ENCODE peak calls at places on chromosomes 1 and 21, in nine cellular contexts. One of them, this sample, is unnamed.
A peak's percentile ranks its signal among the peaks of the same experiment; 100 is the strongest.

GRCh38 chr1:241716915-241717651 is 65.0 kb downstream of the WDR64 start:
- DNase-seq in cardiac fibroblast: peak; percentile 32
- DNase-seq in tibial artery: no peak
- DNase-seq in CD4-positive, alpha-beta T cell: no peak
- DNase-seq in left lung: no peak
- DNase-seq in SHP77: no peak
- DNase-seq in endothelial cell: no peak
- DNase-seq in H4: no peak
- DNase-seq in hypothalamus: no peak
- DNase-seq in this sample: no peak

GRCh38 chr1:213019450-213019849 is 3.8 kb upstream of the ANGEL2 start:
- DNase-seq in hypothalamus: no peak
- DNase-seq in endothelial cell: no peak
- DNase-seq in cardiac fibroblast: no peak
- DNase-seq in CD4-positive, alpha-beta T cell: no peak
- DNase-seq in tibial artery: no peak
- DNase-seq in H4: no peak
- DNase-seq in SHP77: no peak
- DNase-seq in left lung: no peak
- DNase-seq in this sample: no peak

GRCh38 chr1:109790735-109791494 is 27.2 kb upstream of the EPS8L3 start:
- DNase-seq in hypothalamus: no peak
- DNase-seq in tibial artery: peak; percentile 74
- DNase-seq in endothelial cell: peak; percentile 66
- DNase-seq in cardiac fibroblast: peak; percentile 53
- DNase-seq in H4: peak; percentile 71
- DNase-seq in CD4-positive, alpha-beta T cell: peak; percentile 70
- DNase-seq in left lung: peak; percentile 77
- DNase-seq in SHP77: no peak
- DNase-seq in this sample: peak; percentile 63

GRCh38 chr1:229109320-229109761 is 161.6 kb upstream of the RAB4A start:
- DNase-seq in left lung: no peak
- DNase-seq in hypothalamus: no peak
- DNase-seq in SHP77: no peak
- DNase-seq in endothelial cell: no peak
- DNase-seq in cardiac fibroblast: no peak
- DNase-seq in tibial artery: peak; percentile 81
- DNase-seq in CD4-positive, alpha-beta T cell: no peak
- DNase-seq in H4: no peak
- DNase-seq in this sample: no peak

GRCh38 chr1:5164155-5164554 is 509.7 kb downstream of the AJAP1 start:
- DNase-seq in H4: no peak
- DNase-seq in endothelial cell: no peak
- DNase-seq in tibial artery: no peak
- DNase-seq in left lung: no peak
- DNase-seq in CD4-positive, alpha-beta T cell: no peak
- DNase-seq in cardiac fibroblast: no peak
- DNase-seq in SHP77: no peak
- DNase-seq in hypothalamus: no peak
- DNase-seq in this sample: no peak

GRCh38 chr1:111665527-111665926 is 45.9 kb downstream of the RAP1A start:
- DNase-seq in endothelial cell: no peak
- DNase-seq in cardiac fibroblast: no peak
- DNase-seq in tibial artery: no peak
- DNase-seq in hypothalamus: no peak
- DNase-seq in CD4-positive, alpha-beta T cell: no peak
- DNase-seq in SHP77: no peak
- DNase-seq in H4: no peak
- DNase-seq in left lung: no peak
- DNase-seq in this sample: no peak

GRCh38 chr1:226688056-226688748 is 50.9 kb downstream of the ITPKB start:
- DNase-seq in SHP77: no peak
- DNase-seq in endothelial cell: no peak
- DNase-seq in CD4-positive, alpha-beta T cell: no peak
- DNase-seq in tibial artery: no peak
- DNase-seq in hypothalamus: peak; percentile 66
- DNase-seq in H4: no peak
- DNase-seq in left lung: no peak
- DNase-seq in cardiac fibroblast: no peak
- DNase-seq in this sample: no peak

GRCh38 chr1:47450606-47451005 is 12.8 kb downstream of the FOXD2 start:
- DNase-seq in tibial artery: no peak
- DNase-seq in SHP77: no peak
- DNase-seq in endothelial cell: no peak
- DNase-seq in cardiac fibroblast: no peak
- DNase-seq in hypothalamus: no peak
- DNase-seq in H4: no peak
- DNase-seq in left lung: no peak
- DNase-seq in CD4-positive, alpha-beta T cell: no peak
- DNase-seq in this sample: no peak

GRCh38 chr1:47919113-47919833 is 77.9 kb downstream of the TRABD2B start:
- DNase-seq in tibial artery: no peak
- DNase-seq in hypothalamus: no peak
- DNase-seq in endothelial cell: no peak
- DNase-seq in H4: no peak
- DNase-seq in CD4-positive, alpha-beta T cell: no peak
- DNase-seq in SHP77: no peak
- DNase-seq in left lung: no peak
- DNase-seq in cardiac fibroblast: no peak
- DNase-seq in this sample: no peak

GRCh38 chr1:3676581-3677410 is 24.5 kb downstream of the TP73 start:
- DNase-seq in hypothalamus: no peak
- DNase-seq in tibial artery: no peak
- DNase-seq in H4: no peak
- DNase-seq in left lung: no peak
- DNase-seq in SHP77: no peak
- DNase-seq in endothelial cell: no peak
- DNase-seq in CD4-positive, alpha-beta T cell: no peak
- DNase-seq in cardiac fibroblast: no peak
- DNase-seq in this sample: no peak

GRCh38 chr1:173355281-173356031 is 121.7 kb upstream of the PRDX6 start:
- DNase-seq in H4: no peak
- DNase-seq in SHP77: no peak
- DNase-seq in endothelial cell: no peak
- DNase-seq in CD4-positive, alpha-beta T cell: no peak
- DNase-seq in hypothalamus: no peak
- DNase-seq in left lung: no peak
- DNase-seq in cardiac fibroblast: no peak
- DNase-seq in tibial artery: no peak
- DNase-seq in this sample: no peak

GRCh38 chr1:221782461-221782860 is 40.6 kb upstream of the DUSP10 start:
- DNase-seq in CD4-positive, alpha-beta T cell: no peak
- DNase-seq in endothelial cell: no peak
- DNase-seq in SHP77: no peak
- DNase-seq in tibial artery: no peak
- DNase-seq in left lung: no peak
- DNase-seq in cardiac fibroblast: no peak
- DNase-seq in hypothalamus: peak; percentile 2
- DNase-seq in H4: no peak
- DNase-seq in this sample: no peak

GRCh38 chr1:9406111-9406510 is 113.4 kb downstream of the SPSB1 start:
- DNase-seq in cardiac fibroblast: no peak
- DNase-seq in endothelial cell: no peak
- DNase-seq in left lung: no peak
- DNase-seq in hypothalamus: no peak
- DNase-seq in H4: no peak
- DNase-seq in CD4-positive, alpha-beta T cell: no peak
- DNase-seq in tibial artery: no peak
- DNase-seq in SHP77: peak; percentile 41
- DNase-seq in this sample: no peak

GRCh38 chr1:28416509-28417194 is 47.1 kb downstream of the PHACTR4 start:
- DNase-seq in endothelial cell: no peak
- DNase-seq in CD4-positive, alpha-beta T cell: no peak
- DNase-seq in cardiac fibroblast: no peak
- DNase-seq in SHP77: no peak
- DNase-seq in tibial artery: no peak
- DNase-seq in left lung: no peak
- DNase-seq in H4: no peak
- DNase-seq in hypothalamus: no peak
- DNase-seq in this sample: no peak

GRCh38 chr1:54806931-54807611 is 5.9 kb upstream of the TTC22 start:
- DNase-seq in H4: peak; percentile 37
- DNase-seq in hypothalamus: no peak
- DNase-seq in CD4-positive, alpha-beta T cell: no peak
- DNase-seq in endothelial cell: no peak
- DNase-seq in left lung: peak; percentile 33
- DNase-seq in tibial artery: peak; percentile 21
- DNase-seq in cardiac fibroblast: peak; percentile 33
- DNase-seq in SHP77: no peak
- DNase-seq in this sample: no peak

GRCh38 chr1:230797376-230798186 is 50.4 kb downstream of the CAPN9 start:
- DNase-seq in hypothalamus: peak; percentile 61
- DNase-seq in CD4-positive, alpha-beta T cell: no peak
- DNase-seq in tibial artery: peak; percentile 82
- DNase-seq in SHP77: peak; percentile 52
- DNase-seq in cardiac fibroblast: peak; percentile 78
- DNase-seq in left lung: no peak
- DNase-seq in endothelial cell: peak; percentile 61
- DNase-seq in H4: peak; percentile 47
- DNase-seq in this sample: no peak

GRCh38 chr1:29709711-29710169 is 473.4 kb downstream of the PTPRU start:
- DNase-seq in SHP77: peak; percentile 41
- DNase-seq in H4: peak; percentile 84
- DNase-seq in CD4-positive, alpha-beta T cell: no peak
- DNase-seq in cardiac fibroblast: peak; percentile 81
- DNase-seq in hypothalamus: no peak
- DNase-seq in left lung: no peak
- DNase-seq in endothelial cell: no peak
- DNase-seq in tibial artery: no peak
- DNase-seq in this sample: no peak

GRCh38 chr21:34086887-34087306 is 13.5 kb downstream of the MRPS6 start:
- DNase-seq in hypothalamus: no peak
- DNase-seq in left lung: no peak
- DNase-seq in cardiac fibroblast: no peak
- DNase-seq in CD4-positive, alpha-beta T cell: no peak
- DNase-seq in H4: no peak
- DNase-seq in tibial artery: no peak
- DNase-seq in endothelial cell: no peak
- DNase-seq in SHP77: no peak
- DNase-seq in this sample: no peak

GRCh38 chr21:22796147-22796546 is 1797.9 kb downstream of the NCAM2 start:
- DNase-seq in SHP77: no peak
- DNase-seq in cardiac fibroblast: no peak
- DNase-seq in hypothalamus: no peak
- DNase-seq in H4: no peak
- DNase-seq in left lung: no peak
- DNase-seq in tibial artery: no peak
- DNase-seq in endothelial cell: no peak
- DNase-seq in CD4-positive, alpha-beta T cell: no peak
- DNase-seq in this sample: no peak

GRCh38 chr1:240242601-240243144 is 151.0 kb downstream of the FMN2 start:
- DNase-seq in cardiac fibroblast: peak; percentile 78
- DNase-seq in endothelial cell: no peak
- DNase-seq in tibial artery: no peak
- DNase-seq in CD4-positive, alpha-beta T cell: no peak
- DNase-seq in hypothalamus: no peak
- DNase-seq in left lung: no peak
- DNase-seq in SHP77: no peak
- DNase-seq in H4: peak; percentile 71
- DNase-seq in this sample: no peak

GRCh38 chr1:47675047-47675675 is 237.3 kb downstream of the FOXD2 start:
- DNase-seq in cardiac fibroblast: no peak
- DNase-seq in endothelial cell: no peak
- DNase-seq in hypothalamus: no peak
- DNase-seq in SHP77: no peak
- DNase-seq in CD4-positive, alpha-beta T cell: no peak
- DNase-seq in tibial artery: no peak
- DNase-seq in left lung: no peak
- DNase-seq in H4: no peak
- DNase-seq in this sample: no peak

GRCh38 chr1:16026723-16027484 is 5.1 kb downstream of the CLCNKA start:
- DNase-seq in endothelial cell: peak; percentile 55
- DNase-seq in cardiac fibroblast: no peak
- DNase-seq in tibial artery: no peak
- DNase-seq in hypothalamus: no peak
- DNase-seq in H4: no peak
- DNase-seq in SHP77: no peak
- DNase-seq in CD4-positive, alpha-beta T cell: peak; percentile 28
- DNase-seq in left lung: no peak
- DNase-seq in this sample: peak; percentile 21

GRCh38 chr1:244802556-244803239 is 32.8 kb upstream of the COX20 start:
- DNase-seq in endothelial cell: no peak
- DNase-seq in SHP77: no peak
- DNase-seq in CD4-positive, alpha-beta T cell: no peak
- DNase-seq in tibial artery: peak; percentile 10
- DNase-seq in left lung: no peak
- DNase-seq in hypothalamus: no peak
- DNase-seq in cardiac fibroblast: no peak
- DNase-seq in H4: no peak
- DNase-seq in this sample: no peak

GRCh38 chr1:2564815-2565415 is 8.7 kb downstream of the TNFRSF14 start:
- DNase-seq in H4: no peak
- DNase-seq in cardiac fibroblast: no peak
- DNase-seq in CD4-positive, alpha-beta T cell: no peak
- DNase-seq in hypothalamus: no peak
- DNase-seq in SHP77: peak; percentile 21
- DNase-seq in tibial artery: no peak
- DNase-seq in left lung: no peak
- DNase-seq in endothelial cell: no peak
- DNase-seq in this sample: no peak

GRCh38 chr1:32104127-32104526 is 3.7 kb upstream of the KPNA6 start:
- DNase-seq in CD4-positive, alpha-beta T cell: no peak
- DNase-seq in hypothalamus: no peak
- DNase-seq in cardiac fibroblast: no peak
- DNase-seq in left lung: no peak
- DNase-seq in SHP77: no peak
- DNase-seq in endothelial cell: no peak
- DNase-seq in tibial artery: no peak
- DNase-seq in H4: no peak
- DNase-seq in this sample: no peak

GRCh38 chr21:27094182-27094948 is 127.5 kb upstream of the ADAMTS5 start:
- DNase-seq in left lung: no peak
- DNase-seq in cardiac fibroblast: no peak
- DNase-seq in CD4-positive, alpha-beta T cell: no peak
- DNase-seq in endothelial cell: no peak
- DNase-seq in tibial artery: no peak
- DNase-seq in H4: no peak
- DNase-seq in hypothalamus: no peak
- DNase-seq in SHP77: no peak
- DNase-seq in this sample: no peak

GRCh38 chr1:85200367-85200869 is 398 bp downstream of the SYDE2 start:
- DNase-seq in CD4-positive, alpha-beta T cell: peak; percentile 22
- DNase-seq in SHP77: peak; percentile 59
- DNase-seq in tibial artery: peak; percentile 70
- DNase-seq in endothelial cell: peak; percentile 42
- DNase-seq in cardiac fibroblast: peak; percentile 6
- DNase-seq in hypothalamus: peak; percentile 42
- DNase-seq in H4: no peak
- DNase-seq in left lung: peak; percentile 35
- DNase-seq in this sample: peak; percentile 15

GRCh38 chr21:34536820-34537219 is 24.8 kb upstream of the KCNE1 start:
- DNase-seq in hypothalamus: no peak
- DNase-seq in CD4-positive, alpha-beta T cell: no peak
- DNase-seq in endothelial cell: no peak
- DNase-seq in tibial artery: no peak
- DNase-seq in cardiac fibroblast: no peak
- DNase-seq in H4: no peak
- DNase-seq in SHP77: no peak
- DNase-seq in left lung: no peak
- DNase-seq in this sample: no peak

GRCh38 chr1:23779826-23780371 is 1.7 kb downstream of the PITHD1 start:
- DNase-seq in cardiac fibroblast: peak; percentile 77
- DNase-seq in left lung: no peak
- DNase-seq in endothelial cell: no peak
- DNase-seq in H4: no peak
- DNase-seq in tibial artery: no peak
- DNase-seq in CD4-positive, alpha-beta T cell: no peak
- DNase-seq in SHP77: no peak
- DNase-seq in hypothalamus: no peak
- DNase-seq in this sample: no peak

GRCh38 chr1:42046772-42047552 is 106.2 kb upstream of the GUCA2B start:
- DNase-seq in tibial artery: no peak
- DNase-seq in H4: no peak
- DNase-seq in cardiac fibroblast: no peak
- DNase-seq in hypothalamus: peak; percentile 1
- DNase-seq in endothelial cell: no peak
- DNase-seq in SHP77: peak; percentile 94
- DNase-seq in left lung: no peak
- DNase-seq in CD4-positive, alpha-beta T cell: no peak
- DNase-seq in this sample: no peak

GRCh38 chr1:150820710-150821521 is 12.9 kb upstream of the CTSK start:
- DNase-seq in cardiac fibroblast: peak; percentile 36
- DNase-seq in tibial artery: no peak
- DNase-seq in SHP77: no peak
- DNase-seq in endothelial cell: no peak
- DNase-seq in CD4-positive, alpha-beta T cell: no peak
- DNase-seq in H4: no peak
- DNase-seq in hypothalamus: no peak
- DNase-seq in left lung: no peak
- DNase-seq in this sample: no peak

This sample was measured in T-helper 9 cell.